ENCODE peak calls at places on chromosome 4, in nine cellular contexts. O is fibroblast of mammary gland, G is lower leg skin, A is neural crest cell, H is OCI-LY7, B is ovary, X is upper lobe of left lung, Q is upper lobe of right lung, I is brain microvascular endothelial cell. L is an unnamed sample.

GRCh38 chr4:183960021-183960420 is 54.9 kb downstream of the STOX2 start:
- DNase-seq in B (peak; percentile 66), Q (no peak), A (peak; percentile 64), H (no peak), X (no peak), O (peak; percentile 74), I (peak; percentile 56), G (no peak), L (no peak)

GRCh38 chr4:73341454-73341853 is 62.6 kb upstream of the ALB start:
- DNase-seq in G (no peak), A (peak; percentile 22), I (peak; percentile 60), B (peak; percentile 34), Q (no peak), H (peak; percentile 60), X (no peak), O (peak; percentile 76), L (no peak)

GRCh38 chr4:154622598-154622997 is 10.1 kb upstream of the FGG start:
- DNase-seq in Q (no peak), G (no peak), A (no peak), H (peak; percentile 66), I (peak; percentile 53), O (peak; percentile 64), B (no peak), X (no peak), L (no peak)

GRCh38 chr4:169815606-169816005 is 57.9 kb upstream of the HPF1 start:
- DNase-seq in H (no peak), B (no peak), I (no peak), X (no peak), Q (no peak), A (no peak), O (peak; percentile 66), G (no peak), L (no peak)

GRCh38 chr4:98970386-98970785 is 25.1 kb upstream of the METAP1 start:
- DNase-seq in X (no peak), A (no peak), Q (no peak), O (no peak), G (no peak), I (no peak), H (no peak), B (no peak), L (no peak)

GRCh38 chr4:31183256-31183655 is 463.1 kb downstream of the PCDH7 start:
- DNase-seq in O (no peak), H (no peak), B (no peak), X (no peak), A (no peak), I (no peak), Q (no peak), G (no peak), L (no peak)

GRCh38 chr4:8558080-8558960 is 21.9 kb upstream of the GPR78 start:
- DNase-seq in B (peak; percentile 29), X (peak; percentile 32), A (no peak), I (peak; percentile 15), H (no peak), G (no peak), Q (peak; percentile 43), O (no peak), L (no peak)

GRCh38 chr4:149887091-149887490 is 71.4 kb upstream of the IQCM start:
- DNase-seq in O (no peak), B (no peak), H (no peak), Q (no peak), G (no peak), X (no peak), A (no peak), I (no peak), L (no peak)

GRCh38 chr4:76745264-76745663 is 152.7 kb downstream of the SOWAHB start:
- DNase-seq in B (no peak), A (no peak), O (peak; percentile 51), H (no peak), I (no peak), X (no peak), G (no peak), Q (no peak), L (no peak)

GRCh38 chr4:122539861-122540465 is 80.9 kb downstream of the IL21 start:
- DNase-seq in X (no peak), O (no peak), B (no peak), I (peak; percentile 11), Q (no peak), A (no peak), H (no peak), G (no peak), L (no peak)

GRCh38 chr4:68466185-68466584 is 18.9 kb downstream of the TMPRSS11E start:
- DNase-seq in H (no peak), A (no peak), X (no peak), G (no peak), I (peak; percentile 64), O (peak; percentile 95), Q (no peak), B (no peak), L (no peak)

GRCh38 chr4:24912252-24913098 is at the start of gene CCDC149:
- DNase-seq in B (peak; percentile 75), O (peak; percentile 41), H (no peak), X (peak; percentile 94), I (peak; percentile 25), A (peak; percentile 58), G (peak; percentile 89), Q (peak; percentile 92), L (no peak)

GRCh38 chr4:128715616-128716015 is 93.9 kb upstream of the JADE1 start:
- DNase-seq in X (no peak), H (no peak), I (no peak), B (no peak), A (no peak), G (no peak), Q (no peak), O (peak; percentile 78), L (no peak)

DNA sequence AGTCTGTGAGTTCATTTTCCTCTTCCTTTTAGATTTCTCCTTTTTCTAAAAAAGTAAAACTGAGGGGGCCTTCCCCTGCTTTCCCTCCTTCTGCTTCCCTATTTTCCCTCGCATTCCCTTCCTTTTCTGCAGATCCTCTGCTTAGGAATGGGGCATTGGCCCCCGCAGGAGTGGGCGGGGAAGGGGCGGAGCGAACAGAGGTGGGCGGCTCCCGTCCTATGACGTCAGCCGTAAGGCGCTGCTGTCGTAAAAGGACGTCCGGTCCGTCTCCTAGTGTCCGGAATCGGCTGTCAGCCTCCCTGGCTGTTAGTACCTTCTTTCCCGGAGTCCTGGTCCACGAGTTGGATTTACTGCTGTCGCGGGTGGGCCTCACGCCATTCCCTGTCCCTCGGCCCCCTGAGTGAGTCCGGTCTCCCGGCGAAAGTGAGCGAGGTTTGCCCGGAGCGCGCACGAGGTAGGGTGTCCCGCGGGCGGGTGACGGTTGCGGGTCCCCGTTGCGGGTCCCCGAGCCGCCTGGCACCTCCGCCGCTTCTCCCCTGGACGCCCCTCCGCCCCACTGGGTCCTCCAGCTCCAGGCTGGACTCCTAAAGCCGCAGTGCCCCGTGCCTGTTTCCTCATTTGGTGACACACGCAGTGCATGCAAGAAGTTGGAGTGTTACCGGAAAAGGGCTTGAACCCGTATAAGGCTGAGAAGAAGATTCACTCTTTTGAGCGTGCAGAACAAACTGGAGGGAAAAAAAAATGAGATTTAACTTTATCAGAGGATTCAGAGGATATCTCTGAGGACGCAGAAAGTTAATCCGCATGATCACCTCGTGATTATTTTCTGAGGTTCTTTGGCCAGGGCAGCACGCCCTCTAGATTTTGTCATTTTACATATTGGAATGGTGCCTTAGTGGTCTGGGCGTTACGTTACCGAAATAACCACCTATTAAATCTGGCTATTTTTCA is at the start of gene ZNF330:
- DNase-seq in B (peak; percentile 98), X (peak; percentile 96), H (peak; percentile 89), A (peak; percentile 98), I (peak; percentile 88), Q (peak; percentile 94), G (peak; percentile 98), O (peak; percentile 93), L (peak; percentile 88)
- TF ChIP-seq CTCF in B (no peak), X (no peak), H (peak; percentile 75), A (no peak), I (peak; percentile 32), Q (peak; percentile 6), G (no peak), O (peak; percentile 25), L (no peak)

GRCh38 chr4:48222491-48222890 is 47.1 kb downstream of the TEC start:
- DNase-seq in G (no peak), B (no peak), H (no peak), X (no peak), A (no peak), Q (no peak), I (no peak), O (no peak), L (no peak)
- TF ChIP-seq CTCF in G (no peak), B (no peak), H (no peak), X (no peak), A (no peak), Q (no peak), I (no peak), O (no peak), L (no peak)

GRCh38 chr4:95361696-95361965 is 187.1 kb downstream of the UNC5C start:
- DNase-seq in O (no peak), X (no peak), A (no peak), G (no peak), H (no peak), B (no peak), I (no peak), Q (no peak), L (no peak)

GRCh38 chr4:95363579-95363965 is 185.2 kb downstream of the UNC5C start:
- DNase-seq in A (no peak), Q (no peak), X (no peak), B (no peak), G (no peak), I (no peak), H (no peak), O (no peak), L (no peak)

GRCh38 chr4:95363966-95364365 is 184.8 kb downstream of the UNC5C start:
- DNase-seq in I (no peak), X (no peak), B (no peak), A (no peak), G (no peak), O (no peak), H (no peak), Q (no peak), L (no peak)

GRCh38 chr4:95362066-95362465 is 186.7 kb downstream of the UNC5C start:
- DNase-seq in A (no peak), Q (no peak), X (no peak), O (no peak), B (no peak), G (no peak), H (no peak), I (no peak), L (no peak)

DNA sequence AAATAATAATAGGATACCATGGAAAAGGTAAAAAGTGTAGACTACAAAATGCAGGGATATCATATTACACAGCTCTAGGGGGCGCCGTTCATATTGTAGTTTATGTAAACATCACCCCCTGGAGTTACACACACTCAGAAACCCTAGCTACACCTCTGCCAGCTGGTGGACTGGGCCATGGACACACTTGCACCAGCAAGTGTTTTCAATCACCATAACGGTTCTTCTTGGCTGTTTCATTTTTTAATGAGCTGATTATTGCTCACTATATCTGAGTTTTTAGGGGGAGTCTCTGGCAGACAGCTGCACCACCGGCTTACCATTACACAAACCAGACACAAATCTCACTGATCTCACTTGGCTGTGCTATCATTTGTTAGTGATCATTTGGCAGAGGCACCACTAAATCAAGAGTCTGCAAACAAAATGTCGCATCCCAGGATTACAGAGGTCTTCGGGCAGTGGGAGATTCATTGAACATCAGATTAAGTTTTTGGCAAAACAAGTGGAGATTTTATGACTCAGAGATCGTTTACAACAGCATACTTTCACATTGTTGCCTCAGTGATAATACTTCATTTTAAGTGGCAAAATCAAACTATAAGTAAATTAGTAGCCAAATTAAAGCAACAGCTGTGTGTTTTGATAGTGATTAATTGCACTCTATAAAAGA is 185.7 kb downstream of the UNC5C start:
- DNase-seq in A (peak; percentile 22), I (peak; percentile 6), X (no peak), G (no peak), Q (no peak), B (peak; percentile 39), O (peak; percentile 14), H (peak; percentile 28), L (no peak)
- TF ChIP-seq CTCF in A (peak; percentile 39), I (no peak), X (no peak), G (no peak), Q (no peak), B (no peak), O (peak; percentile 11), H (peak; percentile 68), L (no peak)

GRCh38 chr4:88526221-88526815 is 2.7 kb upstream of the PYURF start:
- DNase-seq in O (peak; percentile 34), Q (no peak), A (no peak), B (no peak), H (peak; percentile 33), X (no peak), G (no peak), I (no peak), L (no peak)
- TF ChIP-seq CTCF in O (peak; percentile 24), Q (peak; percentile 46), A (peak; percentile 53), B (no peak), H (peak; percentile 75), X (peak; percentile 20), G (no peak), I (no peak), L (peak; percentile 28)

L was measured in CD14-positive monocyte.